ENCODE peak calls at places on chromosomes 2 and 18, in nine cellular contexts. R is GM23338, P is GM03348, K is COR-L47, N is fibroblast of mammary gland, L is HTR-8/SVneo, X is PC-9, T is endothelial cell, Y is neural crest cell. Q is an unnamed sample.

GRCh38 chr18:79545714-79546113 is 133.9 kb upstream of the CTDP1 start:
- DNase-seq in R (no peak), P (no peak), K (no peak), N (no peak), L (no peak), X (no peak), T (no peak), Y (no peak), Q (no peak)

GRCh38 chr18:44758821-44759624 is 78.3 kb downstream of the SETBP1 start:
- DNase-seq in R (no peak), P (no peak), K (no peak), N (no peak), L (no peak), X (no peak), T (no peak), Y (no peak), Q (no peak)

GRCh38 chr2:204431529-204431928 is 113.7 kb upstream of the PARD3B start:
- DNase-seq in R (no peak), P (no peak), K (no peak), N (no peak), L (no peak), X (no peak), T (no peak), Y (no peak), Q (no peak)

GRCh38 chr2:122748552-122749011 is 993.1 kb downstream of the TSN start:
- DNase-seq in R (peak), P (peak), K (peak), N (peak), L (no peak), X (peak), T (no peak), Y (no peak), Q (peak)

GRCh38 chr18:23623040-23623439 is 36.7 kb upstream of the NPC1 start:
- DNase-seq in R (no peak), P (no peak), K (no peak), N (no peak), L (no peak), X (no peak), T (no peak), Y (no peak), Q (no peak)

GRCh38 chr2:18966131-18966530 is 376.8 kb upstream of the NT5C1B start:
- DNase-seq in R (no peak), P (no peak), K (no peak), N (peak), L (no peak), X (no peak), T (no peak), Y (no peak), Q (no peak)

GRCh38 chr2:237541242-237541641 is 25.1 kb upstream of the PRLH start:
- DNase-seq in R (no peak), P (no peak), K (no peak), N (no peak), L (no peak), X (no peak), T (no peak), Y (no peak), Q (no peak)

GRCh38 chr2:150267651-150268415 is 219.6 kb downstream of the RND3 start:
- DNase-seq in R (peak), P (no peak), K (no peak), N (no peak), L (no peak), X (no peak), T (no peak), Y (no peak), Q (no peak)

GRCh38 chr2:225124311-225124832 is 82.1 kb upstream of the DOCK10 start:
- DNase-seq in R (no peak), P (no peak), K (peak), N (no peak), L (no peak), X (no peak), T (no peak), Y (no peak), Q (peak)

GRCh38 chr2:36964496-36965058 is 1.8 kb downstream of the STRN start:
- DNase-seq in R (no peak), P (no peak), K (no peak), N (peak), L (no peak), X (no peak), T (no peak), Y (no peak), Q (no peak)

GRCh38 chr18:21960189-21960588 is 209.2 kb upstream of the GATA6 start:
- DNase-seq in R (no peak), P (peak), K (no peak), N (no peak), L (no peak), X (no peak), T (no peak), Y (no peak), Q (peak)

GRCh38 chr2:49110571-49111315 is 43.6 kb downstream of the FSHR start:
- DNase-seq in R (no peak), P (no peak), K (no peak), N (no peak), L (no peak), X (no peak), T (no peak), Y (no peak), Q (no peak)

GRCh38 chr2:239304533-239305221 is 96.1 kb downstream of the HDAC4 start:
- DNase-seq in R (peak), P (no peak), K (no peak), N (no peak), L (no peak), X (no peak), T (no peak), Y (no peak), Q (no peak)

GRCh38 chr2:230891509-230891908 is 26.8 kb downstream of the ITM2C start:
- DNase-seq in R (no peak), P (no peak), K (no peak), N (no peak), L (no peak), X (no peak), T (no peak), Y (no peak), Q (no peak)

GRCh38 chr2:116317111-116317510 is 1497.4 kb upstream of the DDX18 start:
- DNase-seq in R (no peak), P (no peak), K (no peak), N (no peak), L (no peak), X (no peak), T (no peak), Y (no peak), Q (no peak)

GRCh38 chr2:240579771-240580614 is 6.5 kb upstream of the CAPN10 start:
- DNase-seq in R (peak), P (peak), K (no peak), N (peak), L (peak), X (peak), T (no peak), Y (no peak), Q (peak)

GRCh38 chr2:213145723-213146242 is 5.6 kb downstream of the IKZF2 start:
- DNase-seq in R (no peak), P (no peak), K (no peak), N (no peak), L (no peak), X (no peak), T (no peak), Y (no peak), Q (no peak)

GRCh38 chr2:2362181-2362580 is 31.1 kb upstream of the MYT1L start:
- DNase-seq in R (no peak), P (no peak), K (no peak), N (no peak), L (no peak), X (no peak), T (no peak), Y (no peak), Q (no peak)

GRCh38 chr18:11119962-11120361 is 29.4 kb downstream of the PIEZO2 start:
- DNase-seq in R (no peak), P (peak), K (no peak), N (no peak), L (peak), X (no peak), T (no peak), Y (no peak), Q (peak)

GRCh38 chr2:195945056-195945455 is 123.6 kb downstream of the DNAH7 start:
- DNase-seq in R (no peak), P (no peak), K (no peak), N (peak), L (no peak), X (no peak), T (no peak), Y (no peak), Q (no peak)

GRCh38 chr2:52613064-52613463 is 1154.5 kb upstream of the CHAC2 start:
- DNase-seq in R (peak), P (peak), K (no peak), N (no peak), L (peak), X (no peak), T (peak), Y (no peak), Q (no peak)

GRCh38 chr18:10936211-10937053 is 212.9 kb downstream of the PIEZO2 start:
- DNase-seq in R (no peak), P (no peak), K (no peak), N (no peak), L (peak), X (no peak), T (no peak), Y (no peak), Q (peak)

GRCh38 chr2:216379955-216380354 is 7.7 kb upstream of the MARCHF4 start:
- DNase-seq in R (no peak), P (no peak), K (no peak), N (no peak), L (no peak), X (no peak), T (no peak), Y (no peak), Q (peak)